ENCODE peak calls at places on chromosomes 3 and 15, in ten cellular contexts. O, W, F, L, V, Y, J, B, K and U are unnamed samples.

GRCh38 chr3:89841041-89841440 is 733.6 kb downstream of the EPHA3 start:
- DNase-seq in Y (no peak), O (no peak), B (peak), L (no peak), W (no peak), V (peak), F (no peak), K (no peak), J (no peak), U (no peak)

GRCh38 chr15:74191798-74192197 is 10.8 kb downstream of the STRA6 start:
- DNase-seq in B (no peak), L (no peak), J (no peak), V (no peak), O (no peak), F (no peak), K (no peak), Y (no peak), W (no peak), U (no peak)

GRCh38 chr3:13086594-13086993 is 13.4 kb upstream of the IQSEC1 start:
- DNase-seq in O (peak), B (no peak), L (no peak), V (no peak), J (no peak), K (peak), F (no peak), Y (no peak), W (no peak), U (no peak)

GRCh38 chr3:106007512-106007911 is 138.7 kb upstream of the CBLB start:
- DNase-seq in Y (no peak), J (no peak), W (no peak), L (no peak), B (no peak), F (no peak), O (no peak), V (no peak), K (no peak), U (no peak)

GRCh38 chr3:146469206-146470017 is at the start of gene PLSCR2:
- DNase-seq in Y (peak), W (peak), J (peak), F (peak), L (peak), B (peak), O (peak), V (no peak), K (peak), U (no peak)

GRCh38 chr3:100316656-100317069 is 17.9 kb upstream of the NIT2 start:
- DNase-seq in O (no peak), L (no peak), Y (peak), B (peak), W (peak), K (peak), F (peak), J (no peak), V (peak), U (peak)

GRCh38 chr15:38028869-38029268 is 94.4 kb downstream of the TMCO5A start:
- DNase-seq in F (no peak), J (no peak), V (no peak), Y (no peak), W (no peak), K (no peak), L (no peak), O (no peak), B (peak), U (no peak)

GRCh38 chr15:67076147-67076843 is 10.9 kb downstream of the SMAD3 start:
- DNase-seq in Y (no peak), F (no peak), L (no peak), V (peak), K (peak), O (no peak), W (peak), B (peak), J (peak), U (peak)

DNA sequence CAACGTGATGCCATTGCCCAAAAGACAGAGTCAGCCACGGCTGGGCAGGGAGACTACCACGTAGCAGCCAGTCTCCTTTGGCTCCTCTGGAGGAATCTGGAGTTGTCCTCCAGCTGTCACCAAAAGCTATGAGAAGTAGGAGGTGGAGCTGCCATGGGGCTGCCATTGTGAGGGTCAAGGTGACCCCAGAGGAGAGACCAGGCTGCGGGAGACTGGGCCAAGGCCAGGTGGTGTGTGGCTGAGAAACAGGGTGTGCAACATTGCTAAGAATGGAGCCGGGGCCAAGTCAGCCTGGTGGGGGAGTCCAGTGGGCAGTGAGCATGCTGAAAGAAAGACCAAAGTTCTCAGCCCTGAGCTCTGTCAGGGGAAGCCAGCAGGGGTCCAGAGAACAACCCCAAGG is 29.9 kb upstream of the MRPS22 start:
- DNase-seq in F (no peak), J (no peak), V (no peak), O (no peak), K (no peak), B (no peak), Y (no peak), L (no peak), W (no peak), U (no peak)
- H3K27ac ChIP-seq in F (no peak), J (no peak), V (no peak), O (no peak), K (no peak), B (no peak), Y (no peak), L (no peak), W (peak), U (no peak)

DNA sequence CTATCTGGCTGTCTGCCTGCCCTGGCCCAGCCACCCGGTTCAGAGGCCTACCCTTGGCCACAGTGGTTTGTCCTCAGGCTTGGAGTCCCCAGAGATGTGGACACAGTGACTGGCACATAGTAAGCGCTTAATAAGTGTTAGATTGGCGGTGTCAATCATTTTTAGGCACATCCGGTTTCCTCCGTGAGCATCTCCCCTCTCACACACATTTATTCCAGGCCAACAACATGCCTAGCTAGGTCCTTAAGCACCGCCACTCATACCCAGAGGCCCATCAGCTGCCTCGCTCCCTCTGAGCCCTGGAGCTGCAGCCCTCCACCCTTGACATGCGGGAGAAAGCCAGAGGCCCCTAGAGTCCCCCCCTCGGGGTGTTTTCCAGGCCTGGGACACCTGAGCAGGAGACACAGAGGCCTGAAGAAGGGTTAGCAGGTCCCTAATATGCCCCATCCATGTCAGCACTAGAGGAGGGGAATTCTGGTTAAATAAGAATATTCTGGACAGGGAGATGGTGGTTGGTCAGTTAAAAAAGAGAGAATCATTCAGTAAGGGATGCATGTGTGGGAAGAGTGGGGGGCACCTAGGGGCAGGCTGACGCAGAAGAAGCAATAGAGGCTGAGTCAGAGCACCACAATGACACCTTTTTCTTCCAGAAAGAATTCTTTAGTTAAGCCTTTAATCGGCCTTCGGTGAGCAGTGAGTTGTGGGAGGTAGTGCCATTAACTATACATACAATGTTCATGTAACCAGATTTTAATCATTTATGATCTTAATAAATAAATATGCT is 22.3 kb downstream of the NR2F2 start:
- DNase-seq in L (no peak), W (no peak), O (no peak), V (peak), K (no peak), B (no peak), Y (no peak), F (no peak), J (no peak), U (no peak)
- H3K4me3 ChIP-seq in L (no peak), W (no peak), O (no peak), V (no peak), K (no peak), B (no peak), Y (peak), F (no peak), J (no peak), U (no peak)

GRCh38 chr3:18188491-18188890 is 236.6 kb downstream of the SATB1 start:
- DNase-seq in J (no peak), F (no peak), B (no peak), W (no peak), Y (no peak), L (no peak), O (no peak), V (no peak), K (no peak), U (no peak)
- H3K27ac ChIP-seq in J (no peak), F (no peak), B (no peak), W (no peak), Y (no peak), L (no peak), O (no peak), V (no peak), K (no peak), U (no peak)

GRCh38 chr15:41511331-41512077 is 2.1 kb downstream of the LTK start:
- DNase-seq in W (no peak), F (no peak), L (no peak), K (no peak), Y (no peak), B (no peak), V (no peak), O (peak), J (no peak), U (no peak)
- H3K4me3 ChIP-seq in W (no peak), F (no peak), L (peak), K (no peak), Y (peak), B (no peak), V (no peak), O (peak), J (no peak), U (no peak)

GRCh38 chr15:68608206-68608843 is 29.5 kb downstream of the CORO2B start:
- DNase-seq in B (no peak), F (no peak), W (no peak), O (peak), L (peak), K (no peak), V (no peak), J (peak), Y (peak), U (no peak)
- H3K27ac ChIP-seq in B (no peak), F (no peak), W (no peak), O (no peak), L (peak), K (no peak), V (no peak), J (no peak), Y (no peak), U (no peak)